ENCODE peak calls at places on chromosomes 5 and 9, in six cellular contexts. X is heart right ventricle, Q is MM.1S, D is mucosa of descending colon, Z is tibial artery, L is astrocyte. V is an unnamed sample. For H3K4me1 and H3K9me3, the result is how much of the 10 kb centered on the place peaks cover.

GRCh38 chr5:14036514-14036913 is 92.0 kb upstream of the DNAH5 start:
- DNase-seq in X (no peak), Q (no peak), D (no peak), Z (no peak), L (peak), V (no peak)

GRCh38 chr5:89105171-89105695 is 222.2 kb upstream of the MEF2C start:
- DNase-seq in X (no peak), Q (no peak), D (no peak), Z (no peak), L (peak), V (no peak)

GRCh38 chr5:170752257-170753215 is 31.0 kb upstream of the GABRP start:
- DNase-seq in X (peak), Q (no peak), D (peak), Z (no peak), L (no peak), V (no peak)

GRCh38 chr9:115671911-115672310 is 481.7 kb upstream of the PAPPA start:
- DNase-seq in X (no peak), Q (no peak), D (no peak), Z (no peak), L (no peak), V (no peak)

GRCh38 chr5:150521939-150522503 is 14.1 kb downstream of the NDST1 start:
- DNase-seq in X (no peak), Q (no peak), D (no peak), Z (no peak), L (no peak), V (no peak)

GRCh38 chr5:17330386-17330785 is 113.0 kb downstream of the BASP1 start:
- DNase-seq in X (no peak), Q (no peak), D (no peak), Z (no peak), L (no peak), V (no peak)

GRCh38 chr9:117377046-117377445 is 37.8 kb downstream of the ASTN2 start:
- DNase-seq in X (no peak), Q (no peak), D (no peak), Z (no peak), L (no peak), V (no peak)

GRCh38 chr9:77374266-77374665 is 196.9 kb downstream of the VPS13A start:
- DNase-seq in X (no peak), Q (no peak), D (no peak), Z (no peak), L (peak), V (no peak)

GRCh38 chr9:135045264-135046155 is 42.0 kb upstream of the OLFM1 start:
- DNase-seq in X (no peak), Q (no peak), D (no peak), Z (peak), L (no peak), V (no peak)

GRCh38 chr5:141650851-141651727 is at the start of gene FCHSD1:
- DNase-seq in X (peak), Q (peak), D (peak), Z (peak), L (peak), V (peak)

GRCh38 chr5:14109041-14109747 is 33.9 kb upstream of the TRIO start:
- DNase-seq in X (no peak), Q (no peak), D (no peak), Z (no peak), L (peak), V (no peak)

GRCh38 chr5:65163698-65164097 is 318.0 kb downstream of the ADAMTS6 start:
- DNase-seq in X (no peak), Q (no peak), D (no peak), Z (no peak), L (peak), V (no peak)

GRCh38 chr5:3102531-3102930 is 351.1 kb upstream of the IRX2 start:
- DNase-seq in X (no peak), Q (no peak), D (no peak), Z (no peak), L (no peak), V (no peak)

GRCh38 chr5:73454379-73455036 is 5.9 kb upstream of the FOXD1 start:
- DNase-seq in X (no peak), Q (peak), D (peak), Z (no peak), L (no peak), V (peak)

GRCh38 chr5:176170084-176170483 is 68.1 kb upstream of the SIMC1 start:
- DNase-seq in X (no peak), Q (no peak), D (no peak), Z (no peak), L (no peak), V (no peak)

GRCh38 chr5:172860520-172861443 is 26.7 kb downstream of the ERGIC1 start:
- DNase-seq in X (peak), Q (no peak), D (peak), Z (peak), L (peak), V (no peak)

GRCh38 chr9:83199240-83199639 is 136.3 kb upstream of the RASEF start:
- DNase-seq in X (no peak), Q (peak), D (peak), Z (no peak), L (peak), V (no peak)

GRCh38 chr5:83101514-83101913 is 24.2 kb downstream of the XRCC4 start:
- DNase-seq in X (no peak), Q (no peak), D (no peak), Z (no peak), L (no peak), V (no peak)

GRCh38 chr5:124461857-124462423 is 284.5 kb downstream of the ZNF608 start:
- DNase-seq in X (no peak), Q (no peak), D (no peak), Z (no peak), L (no peak), V (no peak)

GRCh38 chr5:79800979-79801827 is 111.6 kb downstream of the CMYA5 start:
- DNase-seq in X (no peak), Q (peak), D (no peak), Z (no peak), L (no peak), V (no peak)

GRCh38 chr5:123429993-123430392 is 6.8 kb upstream of the CEP120 start:
- DNase-seq in X (no peak), Q (no peak), D (no peak), Z (no peak), L (peak), V (no peak)

GRCh38 chr5:143314664-143315063 is 88.8 kb downstream of the NR3C1 start:
- DNase-seq in X (no peak), Q (no peak), D (no peak), Z (no peak), L (peak), V (no peak)

GRCh38 chr9:35679766-35680330 is 6.1 kb downstream of the CA9 start:
- DNase-seq in X (no peak), Q (no peak), D (no peak), Z (peak), L (peak), V (no peak)

GRCh38 chr5:3531320-3531986 is 64.2 kb upstream of the IRX1 start:
- DNase-seq in X (no peak), Q (no peak), D (no peak), Z (no peak), L (no peak), V (no peak)

GRCh38 chr5:79241535-79241979 is 5.6 kb downstream of the JMY start:
- DNase-seq in X (no peak), Q (no peak), D (no peak), Z (no peak), L (no peak), V (no peak)

GRCh38 chr9:7298123-7298522 is 501.5 kb downstream of the DMAC1 start:
- DNase-seq in X (no peak), Q (peak), D (no peak), Z (no peak), L (no peak), V (no peak)

GRCh38 chr5:134738963-134739661 is 764 bp downstream of the CAMLG start:
- DNase-seq in X (no peak), Q (peak), D (peak), Z (no peak), L (peak), V (peak)

GRCh38 chr9:38066907-38067610 is 2.0 kb downstream of the SHB start:
- DNase-seq in X (peak), Q (no peak), D (peak), Z (peak), L (no peak), V (no peak)

GRCh38 chr5:172672696-172673095 is 31.6 kb downstream of the NEURL1B start:
- DNase-seq in X (no peak), Q (no peak), D (no peak), Z (no peak), L (no peak), V (no peak)

GRCh38 chr5:179699640-179700298 is 1.0 kb downstream of the CANX start:
- DNase-seq in X (no peak), Q (peak), D (peak), Z (no peak), L (peak), V (peak)

GRCh38 chr5:16931334-16932110 is 4.6 kb downstream of the MYO10 start:
- DNase-seq in X (no peak), Q (no peak), D (peak), Z (no peak), L (peak), V (no peak)

GRCh38 chr9:10251490-10251889 is 361.3 kb downstream of the PTPRD start:
- DNase-seq in X (no peak), Q (no peak), D (no peak), Z (no peak), L (peak), V (no peak)

GRCh38 chr9:78300209-78300608 is 3.3 kb downstream of the PSAT1 start:
- DNase-seq in X (no peak), Q (no peak), D (no peak), Z (no peak), L (no peak), V (no peak)

GRCh38 chr5:1387059-1387755 is 42.3 kb upstream of the CLPTM1L start:
- DNase-seq in X (no peak), Q (no peak), D (no peak), Z (no peak), L (no peak), V (peak)

GRCh38 chr9:16720386-16720785 is 150.1 kb downstream of the BNC2 start:
- DNase-seq in X (no peak), Q (no peak), D (no peak), Z (no peak), L (peak), V (no peak)

GRCh38 chr5:45741110-45741509 is 44.9 kb upstream of the HCN1 start:
- DNase-seq in X (no peak), Q (no peak), D (no peak), Z (no peak), L (no peak), V (no peak)

GRCh38 chr9:105401651-105402050 is 46.2 kb upstream of the FSD1L start:
- DNase-seq in X (no peak), Q (no peak), D (no peak), Z (no peak), L (peak), V (no peak)

GRCh38 chr5:72847439-72847838 is 31.0 kb downstream of the TNPO1 start:
- DNase-seq in X (no peak), Q (no peak), D (no peak), Z (no peak), L (no peak), V (no peak)

GRCh38 chr5:51396797-51397196 is 13.5 kb downstream of the ISL1 start:
- DNase-seq in X (no peak), Q (no peak), D (no peak), Z (no peak), L (no peak), V (no peak)

GRCh38 chr5:51397996-51398395 is 14.7 kb downstream of the ISL1 start:
- DNase-seq in X (no peak), Q (no peak), D (no peak), Z (no peak), L (no peak), V (no peak)

GRCh38 chr5:51395666-51396356 is 12.6 kb downstream of the ISL1 start:
- DNase-seq in X (no peak), Q (no peak), D (no peak), Z (no peak), L (no peak), V (no peak)

GRCh38 chr5:51398875-51399635 is 15.8 kb downstream of the ISL1 start:
- DNase-seq in X (no peak), Q (no peak), D (no peak), Z (no peak), L (no peak), V (no peak)

DNA sequence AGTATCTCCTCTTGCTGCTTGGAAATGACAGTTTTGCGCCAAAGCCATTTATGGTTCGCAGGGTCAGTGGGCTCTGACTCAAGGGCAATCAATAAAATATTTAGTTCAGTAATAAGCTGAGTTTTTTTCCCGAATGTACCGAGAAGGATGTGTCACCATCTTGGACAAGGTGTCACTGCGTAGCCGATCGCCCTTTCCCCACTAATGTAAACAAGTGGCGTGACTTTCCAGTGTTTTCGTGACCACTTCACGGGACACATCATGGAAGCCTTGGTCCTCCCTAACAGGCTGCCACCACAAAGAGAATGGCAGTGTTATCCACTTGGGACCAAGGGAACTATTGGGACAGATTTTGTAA is 16.4 kb downstream of the ISL1 start:
- DNase-seq in X (no peak), Q (no peak), D (no peak), Z (no peak), L (no peak), V (no peak)
- H3K4me1 ChIP-seq in X (under half), Q (under half), D (under half), Z (under half), L (under half), V (under half)

GRCh38 chr9:2560175-2560574 is 61.4 kb upstream of the VLDLR start:
- DNase-seq in X (no peak), Q (no peak), D (no peak), Z (no peak), L (no peak), V (no peak)

GRCh38 chr9:2557693-2558092 is 63.9 kb upstream of the VLDLR start:
- DNase-seq in X (no peak), Q (no peak), D (no peak), Z (no peak), L (no peak), V (no peak)

DNA sequence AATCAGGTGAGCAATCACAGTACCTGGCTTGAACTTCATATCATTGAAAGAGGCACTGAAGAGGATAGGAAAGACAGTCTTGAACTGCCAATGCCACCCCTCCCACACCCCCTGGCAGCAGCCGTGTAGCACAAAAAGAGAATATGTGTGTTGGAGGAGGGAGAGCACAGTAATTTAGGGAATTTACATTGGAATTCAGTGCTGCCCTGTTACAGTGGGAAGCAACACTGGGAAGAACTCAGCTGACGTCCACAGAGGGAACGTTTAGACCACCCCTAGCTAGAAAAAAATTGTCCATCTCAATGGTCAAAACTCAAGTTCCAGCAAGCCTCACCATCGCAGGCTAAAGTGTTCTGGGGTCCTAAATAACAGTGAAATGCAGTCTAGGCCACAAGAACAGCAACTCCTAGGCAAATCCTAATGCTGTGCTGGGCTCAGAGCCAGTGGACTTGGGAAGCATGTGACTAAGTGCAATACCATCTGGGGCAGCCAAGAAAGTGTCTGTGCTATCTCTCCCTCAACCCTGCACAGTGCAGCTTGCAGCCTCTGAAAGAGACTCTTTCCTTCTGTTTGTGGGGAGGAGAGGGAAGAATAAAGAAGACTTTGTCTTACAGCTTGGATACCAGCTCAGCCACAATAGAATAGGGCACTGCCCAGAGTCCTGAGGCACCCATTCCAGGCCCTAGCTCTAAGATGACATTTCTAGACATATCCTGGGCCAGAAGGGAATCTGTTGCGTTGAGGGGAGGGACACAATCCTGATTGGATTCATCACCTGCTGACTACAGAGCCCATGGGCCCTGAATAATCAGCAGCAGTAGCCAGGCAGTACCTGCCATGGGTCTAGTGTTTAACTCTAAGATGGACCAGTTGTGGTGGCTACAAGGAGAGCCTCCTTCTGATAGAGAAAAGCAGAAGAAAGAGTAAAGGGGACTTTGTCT is 62.1 kb upstream of the VLDLR start:
- DNase-seq in X (peak), Q (no peak), D (peak), Z (peak), L (peak), V (no peak)
- H3K9me3 ChIP-seq in X (under half), Q (under half), D (under half), Z (under half), L (under half), V (under half)

GRCh38 chr5:93589812-93590215 is 6.8 kb downstream of the NR2F1 start:
- DNase-seq in X (no peak), Q (no peak), D (no peak), Z (no peak), L (no peak), V (no peak)

GRCh38 chr5:93589348-93589662 is 6.3 kb downstream of the NR2F1 start:
- DNase-seq in X (no peak), Q (no peak), D (no peak), Z (no peak), L (no peak), V (no peak)

GRCh38 chr5:93588586-93589347 is 5.7 kb downstream of the NR2F1 start:
- DNase-seq in X (no peak), Q (no peak), D (no peak), Z (no peak), L (no peak), V (no peak)

GRCh38 chr5:93586948-93587918 is 4.2 kb downstream of the NR2F1 start:
- DNase-seq in X (no peak), Q (no peak), D (no peak), Z (no peak), L (no peak), V (no peak)

GRCh38 chr5:93587919-93588585 is 5.0 kb downstream of the NR2F1 start:
- DNase-seq in X (no peak), Q (no peak), D (no peak), Z (no peak), L (no peak), V (no peak)
- H3K4me3 ChIP-seq in X (no peak), Q (no peak), D (no peak), Z (no peak), L (peak), V (no peak)

GRCh38 chr5:96690906-96691305 is 28.7 kb downstream of the CAST start:
- DNase-seq in X (no peak), Q (no peak), D (no peak), Z (no peak), L (no peak), V (no peak)
- H3K4me1 ChIP-seq in X (under half), Q (under half), D (under half), Z (under half), L (under half), V (under half)

GRCh38 chr5:114174837-114175236 is 187.0 kb upstream of the KCNN2 start:
- DNase-seq in X (no peak), Q (no peak), D (no peak), Z (no peak), L (peak), V (no peak)

GRCh38 chr5:114174131-114174530 is 187.7 kb upstream of the KCNN2 start:
- DNase-seq in X (no peak), Q (no peak), D (no peak), Z (no peak), L (no peak), V (no peak)

GRCh38 chr5:114179134-114179533 is 182.7 kb upstream of the KCNN2 start:
- DNase-seq in X (no peak), Q (no peak), D (no peak), Z (no peak), L (no peak), V (no peak)

DNA sequence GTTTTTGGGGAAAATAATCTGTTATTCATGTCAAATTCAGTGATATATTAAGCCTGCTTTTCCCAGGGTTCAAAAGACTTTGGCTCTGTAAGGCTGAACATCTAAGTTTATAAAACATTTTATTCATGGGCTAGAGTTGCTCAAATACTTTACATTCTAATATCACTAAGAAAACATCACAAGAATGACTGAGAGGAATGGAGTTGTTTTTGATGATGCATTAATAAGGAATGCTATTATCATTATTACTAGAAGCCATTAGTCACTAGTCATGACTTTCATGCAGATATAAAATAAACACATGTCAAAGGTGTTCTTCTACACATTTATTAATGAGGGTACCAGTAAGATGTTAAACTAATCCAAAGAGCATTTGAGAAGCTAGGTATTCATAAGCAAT is 185.5 kb upstream of the KCNN2 start:
- DNase-seq in X (no peak), Q (no peak), D (no peak), Z (no peak), L (peak), V (no peak)
- H3K9me3 ChIP-seq in X (under half), Q (under half), D (under half), Z (under half), L (under half), V (under half)

GRCh38 chr5:128965638-128966302 is 482 bp downstream of the SLC27A6 start:
- DNase-seq in X (no peak), Q (no peak), D (no peak), Z (no peak), L (no peak), V (no peak)
- H3K4me3 ChIP-seq in X (peak), Q (no peak), D (no peak), Z (no peak), L (peak), V (no peak)

V was measured in CD4-positive, alpha-beta memory T cell.